ENCODE peak calls at places on chromosomes 4 and X, in seven cellular contexts. One of them, this sample, is unnamed. For H3K9me3, the result is how much of the 10 kb centered on the place peaks cover.

GRCh38 chrX:152915541-152916241 is 17.8 kb downstream of the ZNF185 start:
- DNase-seq in Peyer's patch: no peak
- DNase-seq in naive thymus-derived CD4-positive, alpha-beta T cell: no peak
- DNase-seq in neuronal stem cell: no peak
- DNase-seq in MM.1S: peak
- DNase-seq in stomach: no peak
- DNase-seq in AG04450: no peak
- DNase-seq in this sample: no peak

GRCh38 chr4:143184217-143184502 is 557 bp upstream of the USP38 start:
- DNase-seq in Peyer's patch: peak
- DNase-seq in naive thymus-derived CD4-positive, alpha-beta T cell: no peak
- DNase-seq in neuronal stem cell: no peak
- DNase-seq in MM.1S: no peak
- DNase-seq in stomach: no peak
- DNase-seq in AG04450: no peak
- DNase-seq in this sample: no peak

GRCh38 chrX:40148439-40149285 is 50.9 kb upstream of the BCOR start:
- DNase-seq in Peyer's patch: no peak
- DNase-seq in naive thymus-derived CD4-positive, alpha-beta T cell: no peak
- DNase-seq in neuronal stem cell: no peak
- DNase-seq in MM.1S: no peak
- DNase-seq in stomach: no peak
- DNase-seq in AG04450: no peak
- DNase-seq in this sample: no peak

GRCh38 chr4:119683518-119683917 is 54.9 kb upstream of the PDE5A start:
- DNase-seq in Peyer's patch: no peak
- DNase-seq in naive thymus-derived CD4-positive, alpha-beta T cell: no peak
- DNase-seq in neuronal stem cell: no peak
- DNase-seq in MM.1S: no peak
- DNase-seq in stomach: no peak
- DNase-seq in AG04450: peak
- DNase-seq in this sample: no peak

GRCh38 chr4:6470502-6471302 is 1.7 kb downstream of the PPP2R2C start:
- DNase-seq in Peyer's patch: no peak
- DNase-seq in naive thymus-derived CD4-positive, alpha-beta T cell: no peak
- DNase-seq in neuronal stem cell: no peak
- DNase-seq in MM.1S: no peak
- DNase-seq in stomach: peak
- DNase-seq in AG04450: no peak
- DNase-seq in this sample: no peak

GRCh38 chrX:16191605-16192004 is 24.3 kb downstream of the MAGEB17 start:
- DNase-seq in Peyer's patch: no peak
- DNase-seq in naive thymus-derived CD4-positive, alpha-beta T cell: no peak
- DNase-seq in neuronal stem cell: no peak
- DNase-seq in MM.1S: no peak
- DNase-seq in stomach: no peak
- DNase-seq in AG04450: no peak
- DNase-seq in this sample: no peak

GRCh38 chr4:39812500-39812899 is 114.6 kb downstream of the UBE2K start:
- DNase-seq in Peyer's patch: no peak
- DNase-seq in naive thymus-derived CD4-positive, alpha-beta T cell: no peak
- DNase-seq in neuronal stem cell: no peak
- DNase-seq in MM.1S: no peak
- DNase-seq in stomach: no peak
- DNase-seq in AG04450: no peak
- DNase-seq in this sample: no peak

GRCh38 chr4:107196312-107196711 is 160.2 kb upstream of the DKK2 start:
- DNase-seq in Peyer's patch: no peak
- DNase-seq in naive thymus-derived CD4-positive, alpha-beta T cell: no peak
- DNase-seq in neuronal stem cell: no peak
- DNase-seq in MM.1S: no peak
- DNase-seq in stomach: no peak
- DNase-seq in AG04450: no peak
- DNase-seq in this sample: no peak

GRCh38 chrX:72180539-72180938 is 1.0 kb upstream of the PIN4 start:
- DNase-seq in Peyer's patch: no peak
- DNase-seq in naive thymus-derived CD4-positive, alpha-beta T cell: no peak
- DNase-seq in neuronal stem cell: no peak
- DNase-seq in MM.1S: no peak
- DNase-seq in stomach: no peak
- DNase-seq in AG04450: no peak
- DNase-seq in this sample: no peak

GRCh38 chr4:184383497-184384055 is 90.8 kb downstream of the IRF2 start:
- DNase-seq in Peyer's patch: no peak
- DNase-seq in naive thymus-derived CD4-positive, alpha-beta T cell: no peak
- DNase-seq in neuronal stem cell: no peak
- DNase-seq in MM.1S: peak
- DNase-seq in stomach: peak
- DNase-seq in AG04450: peak
- DNase-seq in this sample: no peak

GRCh38 chr4:141955696-141956095 is 319.3 kb downstream of the IL15 start:
- DNase-seq in Peyer's patch: no peak
- DNase-seq in naive thymus-derived CD4-positive, alpha-beta T cell: no peak
- DNase-seq in neuronal stem cell: no peak
- DNase-seq in MM.1S: no peak
- DNase-seq in stomach: no peak
- DNase-seq in AG04450: no peak
- DNase-seq in this sample: no peak

GRCh38 chrX:133171962-133172708 is 46.0 kb downstream of the TFDP3 start:
- DNase-seq in Peyer's patch: no peak
- DNase-seq in naive thymus-derived CD4-positive, alpha-beta T cell: no peak
- DNase-seq in neuronal stem cell: peak
- DNase-seq in MM.1S: peak
- DNase-seq in stomach: no peak
- DNase-seq in AG04450: no peak
- DNase-seq in this sample: no peak

GRCh38 chr4:32826169-32826568 is 2106.0 kb downstream of the PCDH7 start:
- DNase-seq in Peyer's patch: no peak
- DNase-seq in naive thymus-derived CD4-positive, alpha-beta T cell: no peak
- DNase-seq in neuronal stem cell: peak
- DNase-seq in MM.1S: no peak
- DNase-seq in stomach: no peak
- DNase-seq in AG04450: no peak
- DNase-seq in this sample: no peak
- H3K9me3 ChIP-seq in Peyer's patch: under half
- H3K9me3 ChIP-seq in naive thymus-derived CD4-positive, alpha-beta T cell: under half
- H3K9me3 ChIP-seq in neuronal stem cell: under half
- H3K9me3 ChIP-seq in MM.1S: under half
- H3K9me3 ChIP-seq in stomach: under half
- H3K9me3 ChIP-seq in AG04450: under half
- H3K9me3 ChIP-seq in this sample: under half

DNA sequence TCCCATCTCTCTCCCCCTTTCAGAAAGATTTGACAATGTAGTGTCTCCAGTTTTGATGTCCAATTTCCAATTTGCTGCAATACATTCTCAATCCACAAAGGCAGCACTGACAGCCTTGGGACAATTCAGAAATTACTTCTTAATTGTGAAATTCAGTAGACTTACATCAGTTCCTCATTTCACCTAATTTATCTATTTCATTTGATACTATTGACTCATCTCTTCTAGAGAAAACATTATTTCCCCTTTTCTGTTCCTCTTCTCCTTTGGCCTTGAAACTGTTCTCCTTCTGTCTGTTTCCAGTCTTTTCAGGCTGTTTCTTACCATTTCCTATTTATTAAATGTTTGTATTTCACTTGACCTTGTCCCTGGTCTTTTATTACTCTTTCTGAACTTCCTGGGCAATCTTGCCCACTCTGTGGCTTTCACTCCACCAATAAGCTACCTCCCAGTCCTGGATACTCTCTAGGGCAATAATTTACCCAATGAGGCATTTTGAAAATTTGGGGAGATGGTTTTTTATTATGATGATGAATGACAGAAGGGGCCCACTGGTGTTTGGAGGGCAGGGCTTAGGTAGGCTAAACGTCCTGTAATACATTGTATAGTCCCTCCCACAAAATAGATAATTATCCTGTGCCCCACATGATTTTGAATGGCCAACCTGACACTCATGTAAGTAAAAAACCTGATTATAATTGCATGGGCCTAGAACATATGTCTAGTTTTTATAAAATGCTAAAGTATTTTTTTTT is 498.0 kb upstream of the BOD1L1 start:
- DNase-seq in Peyer's patch: no peak
- DNase-seq in naive thymus-derived CD4-positive, alpha-beta T cell: no peak
- DNase-seq in neuronal stem cell: no peak
- DNase-seq in MM.1S: no peak
- DNase-seq in stomach: no peak
- DNase-seq in AG04450: no peak
- DNase-seq in this sample: no peak
- H3K9me3 ChIP-seq in Peyer's patch: under half
- H3K9me3 ChIP-seq in naive thymus-derived CD4-positive, alpha-beta T cell: under half
- H3K9me3 ChIP-seq in neuronal stem cell: under half
- H3K9me3 ChIP-seq in MM.1S: under half
- H3K9me3 ChIP-seq in stomach: under half
- H3K9me3 ChIP-seq in AG04450: under half
- H3K9me3 ChIP-seq in this sample: under half

DNA sequence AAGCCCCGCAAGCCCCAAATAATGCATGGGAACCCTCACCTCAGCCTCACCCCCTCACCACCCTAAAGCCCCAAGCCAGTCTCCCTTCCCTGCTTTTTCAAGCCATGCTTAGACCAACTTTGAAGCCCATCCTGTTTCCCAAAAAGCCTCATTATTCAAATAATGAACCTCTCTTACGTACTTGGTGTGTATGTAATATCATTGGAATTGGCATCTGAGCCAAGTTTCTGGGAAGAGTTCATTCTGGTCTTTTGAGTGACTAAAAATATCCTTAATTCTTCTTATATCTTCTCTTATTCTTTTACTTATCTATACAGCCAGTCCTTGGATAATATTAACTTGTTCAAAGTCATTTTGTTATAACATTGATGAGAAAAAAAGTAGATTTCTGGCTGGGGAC is 875.8 kb upstream of the SLIT2 start:
- DNase-seq in Peyer's patch: no peak
- DNase-seq in naive thymus-derived CD4-positive, alpha-beta T cell: no peak
- DNase-seq in neuronal stem cell: no peak
- DNase-seq in MM.1S: no peak
- DNase-seq in stomach: no peak
- DNase-seq in AG04450: no peak
- DNase-seq in this sample: no peak
- H3K9me3 ChIP-seq in Peyer's patch: under half
- H3K9me3 ChIP-seq in naive thymus-derived CD4-positive, alpha-beta T cell: under half
- H3K9me3 ChIP-seq in neuronal stem cell: under half
- H3K9me3 ChIP-seq in MM.1S: under half
- H3K9me3 ChIP-seq in stomach: under half
- H3K9me3 ChIP-seq in AG04450: under half
- H3K9me3 ChIP-seq in this sample: under half

GRCh38 chr4:71830-72229 is 18.7 kb downstream of the ZNF595 start:
- DNase-seq in Peyer's patch: no peak
- DNase-seq in naive thymus-derived CD4-positive, alpha-beta T cell: no peak
- DNase-seq in neuronal stem cell: no peak
- DNase-seq in MM.1S: no peak
- DNase-seq in stomach: no peak
- DNase-seq in AG04450: no peak
- DNase-seq in this sample: no peak
- H3K9me3 ChIP-seq in Peyer's patch: under half
- H3K9me3 ChIP-seq in naive thymus-derived CD4-positive, alpha-beta T cell: under half
- H3K9me3 ChIP-seq in neuronal stem cell: under half
- H3K9me3 ChIP-seq in MM.1S: under half
- H3K9me3 ChIP-seq in stomach: half or more
- H3K9me3 ChIP-seq in AG04450: under half
- H3K9me3 ChIP-seq in this sample: under half

GRCh38 chr4:110617095-110617494 is 5.8 kb downstream of the PITX2 start:
- DNase-seq in Peyer's patch: no peak
- DNase-seq in naive thymus-derived CD4-positive, alpha-beta T cell: no peak
- DNase-seq in neuronal stem cell: peak
- DNase-seq in MM.1S: no peak
- DNase-seq in stomach: no peak
- DNase-seq in AG04450: no peak
- DNase-seq in this sample: no peak
- H3K9me3 ChIP-seq in Peyer's patch: under half
- H3K9me3 ChIP-seq in naive thymus-derived CD4-positive, alpha-beta T cell: under half
- H3K9me3 ChIP-seq in neuronal stem cell: under half
- H3K9me3 ChIP-seq in MM.1S: under half
- H3K9me3 ChIP-seq in stomach: under half
- H3K9me3 ChIP-seq in AG04450: under half
- H3K9me3 ChIP-seq in this sample: under half

DNA sequence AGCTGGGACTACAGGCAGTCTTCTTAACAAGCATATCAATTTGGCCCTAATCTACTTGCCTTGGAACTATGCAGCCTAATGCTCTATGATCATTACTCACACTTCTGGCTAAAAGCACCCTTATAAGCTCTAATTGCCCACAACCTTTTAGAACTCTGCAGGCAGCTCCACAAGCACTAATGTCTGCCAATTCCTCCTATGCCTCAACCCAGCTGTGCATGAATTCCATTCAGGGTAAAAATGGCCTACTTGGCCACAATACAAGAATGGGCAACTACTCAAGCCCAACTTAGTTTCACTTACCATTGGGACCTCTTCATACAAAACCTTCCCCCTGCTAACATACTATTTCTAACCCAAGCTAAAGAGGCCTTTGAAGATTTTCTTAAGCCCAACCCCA is 51.7 kb downstream of the ZNF718 start:
- DNase-seq in Peyer's patch: no peak
- DNase-seq in naive thymus-derived CD4-positive, alpha-beta T cell: no peak
- DNase-seq in neuronal stem cell: no peak
- DNase-seq in MM.1S: no peak
- DNase-seq in stomach: no peak
- DNase-seq in AG04450: no peak
- DNase-seq in this sample: no peak
- H3K9me3 ChIP-seq in Peyer's patch: under half
- H3K9me3 ChIP-seq in naive thymus-derived CD4-positive, alpha-beta T cell: under half
- H3K9me3 ChIP-seq in neuronal stem cell: under half
- H3K9me3 ChIP-seq in MM.1S: under half
- H3K9me3 ChIP-seq in stomach: half or more
- H3K9me3 ChIP-seq in AG04450: under half
- H3K9me3 ChIP-seq in this sample: under half

DNA sequence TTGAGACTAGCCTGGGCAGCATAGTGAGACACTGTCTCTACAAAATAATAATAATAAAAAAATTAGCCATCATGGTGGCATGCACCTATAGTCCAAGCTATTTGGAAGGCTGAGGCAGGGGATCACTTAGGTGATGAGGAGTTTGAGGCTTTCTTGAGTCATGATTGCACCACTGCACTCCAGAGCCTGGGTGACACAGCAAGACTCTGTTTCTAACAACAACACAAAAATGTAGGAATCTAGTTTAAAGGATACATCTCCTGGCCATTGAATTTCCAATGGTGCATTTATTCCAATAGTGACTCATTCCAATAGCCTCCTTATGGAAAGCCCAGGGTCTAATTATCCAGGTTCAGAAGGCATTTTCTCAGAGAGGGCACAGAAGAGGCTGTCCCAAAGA is 21.9 kb upstream of the HERC6 start:
- DNase-seq in Peyer's patch: no peak
- DNase-seq in naive thymus-derived CD4-positive, alpha-beta T cell: no peak
- DNase-seq in neuronal stem cell: no peak
- DNase-seq in MM.1S: no peak
- DNase-seq in stomach: no peak
- DNase-seq in AG04450: no peak
- DNase-seq in this sample: no peak
- H3K9me3 ChIP-seq in Peyer's patch: under half
- H3K9me3 ChIP-seq in naive thymus-derived CD4-positive, alpha-beta T cell: under half
- H3K9me3 ChIP-seq in neuronal stem cell: under half
- H3K9me3 ChIP-seq in MM.1S: under half
- H3K9me3 ChIP-seq in stomach: under half
- H3K9me3 ChIP-seq in AG04450: under half
- H3K9me3 ChIP-seq in this sample: under half

DNA sequence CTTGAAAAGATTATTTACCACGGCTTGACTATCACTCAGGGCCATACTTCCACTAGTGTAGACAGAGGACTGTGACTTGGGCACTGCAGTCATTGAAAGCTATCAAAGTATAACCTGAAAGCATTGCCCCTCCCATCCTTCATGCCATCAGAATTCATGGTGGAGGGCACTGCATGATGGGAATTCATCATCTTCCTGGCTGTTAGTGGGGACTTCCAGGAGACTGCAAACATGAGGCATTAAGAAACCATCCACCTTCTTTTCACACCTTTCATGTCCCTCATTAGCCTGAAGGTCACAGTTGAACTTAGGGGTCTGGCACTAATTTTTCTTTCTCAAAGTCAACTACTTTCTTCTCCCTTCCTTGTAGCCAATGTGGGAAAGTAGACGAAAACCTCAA is 25.8 kb downstream of the VSIG4 start:
- DNase-seq in Peyer's patch: no peak
- DNase-seq in naive thymus-derived CD4-positive, alpha-beta T cell: no peak
- DNase-seq in neuronal stem cell: no peak
- DNase-seq in MM.1S: no peak
- DNase-seq in stomach: no peak
- DNase-seq in AG04450: no peak
- DNase-seq in this sample: no peak
- H3K9me3 ChIP-seq in Peyer's patch: under half
- H3K9me3 ChIP-seq in naive thymus-derived CD4-positive, alpha-beta T cell: under half
- H3K9me3 ChIP-seq in neuronal stem cell: under half
- H3K9me3 ChIP-seq in MM.1S: under half
- H3K9me3 ChIP-seq in stomach: under half
- H3K9me3 ChIP-seq in AG04450: under half
- H3K9me3 ChIP-seq in this sample: under half